ENCODE peak calls at places on chromosomes 11 and 22, in four cellular contexts. V is hippocampal formation, O is fibroblast of pulmonary artery, P is PC-9. G is an unnamed sample.

GRCh38 chr11:14179126-14179820 is 179.7 kb downstream of the RRAS2 start:
- DNase-seq in V (no peak), O (peak; percentile 11), P (no peak), G (no peak)

GRCh38 chr22:32533265-32534068 is 58.9 kb downstream of the FBXO7 start:
- DNase-seq in V (no peak), O (no peak), P (no peak), G (no peak)

GRCh38 chr11:88414981-88415391 is 77.5 kb upstream of the CTSC start:
- DNase-seq in V (no peak), O (peak; percentile 29), P (peak; percentile 22), G (no peak)

GRCh38 chr11:107151579-107151978 is 133.3 kb upstream of the GUCY1A2 start:
- DNase-seq in V (no peak), O (no peak), P (no peak), G (no peak)

GRCh38 chr11:62694455-62695167 is 5.3 kb upstream of the LRRN4CL start:
- DNase-seq in V (peak; percentile 41), O (peak; percentile 90), P (peak; percentile 55), G (peak; percentile 6)

GRCh38 chr11:112163875-112164521 is at the start of gene IL18:
- DNase-seq in V (no peak), O (no peak), P (peak; percentile 75), G (no peak)

GRCh38 chr11:19767691-19768151 is 55.1 kb downstream of the NAV2 start:
- DNase-seq in V (no peak), O (no peak), P (no peak), G (no peak)

GRCh38 chr22:49084203-49084602 is 743.5 kb downstream of the BRD1 start:
- DNase-seq in V (no peak), O (no peak), P (no peak), G (no peak)